ENCODE peak calls at places on chromosomes 11 and 22, in six cellular contexts. M is K562, Y is A549, U is HepG2, Q is GM12878, L is upper lobe of left lung. A is an unnamed sample.

GRCh38 chr11:108135845-108136599 is 14.7 kb downstream of the ACAT1 start:
- ATAC-seq in M (peak), Y (no peak), Q (peak), L (no peak), U (no peak), A (no peak)

GRCh38 chr22:36737776-36738175 is 34.2 kb upstream of the CACNG2 start:
- ATAC-seq in Y (no peak), M (no peak), L (peak), Q (no peak), U (no peak), A (peak)

GRCh38 chr11:120057028-120057330 is 80.9 kb downstream of the TRIM29 start:
- ATAC-seq in Q (no peak), Y (no peak), M (no peak), L (no peak), U (no peak), A (no peak)

GRCh38 chr11:119228535-119229302 is 22.6 kb downstream of the CBL start:
- ATAC-seq in Y (no peak), L (no peak), M (peak), U (no peak), Q (no peak), A (no peak)

GRCh38 chr22:37068859-37069258 is 17.3 kb downstream of the KCTD17 start:
- ATAC-seq in Q (no peak), L (no peak), U (no peak), Y (no peak), M (no peak), A (no peak)

GRCh38 chr22:33006220-33006954 is 51.8 kb downstream of the SYN3 start:
- ATAC-seq in U (peak), Y (no peak), L (no peak), M (no peak), Q (no peak), A (no peak)

GRCh38 chr22:19730662-19731360 is 7.5 kb downstream of the GP1BB start:
- ATAC-seq in Y (peak), Q (peak), M (peak), U (peak), L (peak), A (peak)

GRCh38 chr11:10699072-10699471 is 5.5 kb upstream of the IRAG1 start:
- ATAC-seq in U (no peak), Y (no peak), Q (no peak), L (no peak), M (no peak), A (no peak)

GRCh38 chr11:119339581-119340334 is 925 bp downstream of the C1QTNF5 start:
- ATAC-seq in Q (peak), Y (peak), U (peak), M (peak), L (peak), A (peak)

GRCh38 chr11:9250139-9250582 is 15.0 kb downstream of the DENND5A start:
- ATAC-seq in Y (no peak), L (no peak), Q (peak), M (peak), U (no peak), A (no peak)

GRCh38 chr22:41557401-41558240 is 3.2 kb upstream of the CSDC2 start:
- ATAC-seq in Q (no peak), L (peak), Y (no peak), M (peak), U (peak), A (peak)

GRCh38 chr11:118947999-118948398 is 8.1 kb upstream of the UPK2 start:
- ATAC-seq in U (no peak), Q (no peak), M (no peak), Y (no peak), L (no peak), A (no peak)

GRCh38 chr11:129319751-129320150 is 55.9 kb upstream of the BARX2 start:
- ATAC-seq in Y (no peak), M (no peak), Q (no peak), U (no peak), L (no peak), A (no peak)

GRCh38 chr11:129315781-129316579 is 59.7 kb upstream of the BARX2 start:
- ATAC-seq in L (peak), U (peak), Q (no peak), Y (no peak), M (no peak), A (no peak)

GRCh38 chr11:129319201-129319600 is 56.4 kb upstream of the BARX2 start:
- ATAC-seq in U (no peak), Y (no peak), M (no peak), Q (no peak), L (no peak), A (no peak)

GRCh38 chr11:129316781-129317180 is 58.9 kb upstream of the BARX2 start:
- ATAC-seq in Y (no peak), L (no peak), M (no peak), U (no peak), Q (no peak), A (no peak)

GRCh38 chr11:129317564-129317963 is 58.1 kb upstream of the BARX2 start:
- ATAC-seq in Q (no peak), L (peak), M (no peak), U (no peak), Y (no peak), A (no peak)
- H3K27ac ChIP-seq in Q (no peak), L (peak), M (no peak), U (no peak), Y (no peak), A (no peak)

GRCh38 chr11:111871693-111872161 is 346 bp upstream of the ALG9 start:
- ATAC-seq in U (no peak), L (no peak), Y (no peak), M (peak), Q (no peak), A (no peak)

GRCh38 chr11:111870113-111870512 is 1.3 kb downstream of the ALG9 start:
- ATAC-seq in M (no peak), L (no peak), Y (no peak), U (no peak), Q (no peak), A (no peak)

GRCh38 chr11:111870522-111870886 is 877 bp downstream of the ALG9 start:
- ATAC-seq in Q (peak), U (no peak), Y (no peak), M (peak), L (no peak), A (no peak)

DNA sequence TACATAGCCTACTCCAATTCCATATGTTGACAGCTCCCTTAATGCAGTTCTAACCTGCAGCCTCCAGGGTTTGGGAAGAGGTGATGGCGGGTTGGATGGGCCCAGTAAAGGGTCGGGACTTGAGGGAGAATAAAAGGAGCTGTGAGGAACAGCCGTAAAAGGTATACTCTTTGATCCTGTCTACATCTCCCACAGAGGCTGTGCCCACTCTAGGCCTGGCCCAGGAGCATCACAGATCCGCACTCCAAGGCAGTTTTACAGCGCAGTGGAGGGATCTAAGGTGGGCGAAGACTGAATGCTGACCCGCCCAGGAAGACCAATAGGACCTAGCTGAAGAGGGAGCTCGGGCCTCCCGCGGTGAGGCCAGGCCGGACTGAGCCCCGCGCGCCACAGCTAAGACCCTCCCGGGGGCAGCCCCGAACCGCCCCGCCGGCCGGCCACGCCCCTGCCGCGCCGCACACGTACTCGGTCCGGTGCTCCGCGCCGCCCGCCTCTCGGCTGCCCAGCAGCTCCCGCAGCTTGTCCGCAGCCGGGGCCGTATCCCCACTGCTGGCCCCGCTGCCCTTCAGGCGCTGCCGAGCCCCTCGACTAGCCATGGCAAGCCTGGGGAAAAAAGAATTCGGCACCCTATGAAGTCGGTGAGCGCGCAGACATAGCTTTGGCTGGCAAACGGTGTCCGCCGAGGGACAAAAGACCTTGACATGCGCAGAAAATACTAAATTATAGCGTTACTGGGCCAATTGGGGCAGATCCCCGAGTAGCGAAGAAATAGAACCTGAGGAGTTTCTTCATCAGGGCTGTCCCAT is at the start of gene ALG9:
- ATAC-seq in Y (peak), L (peak), U (peak), Q (peak), M (peak), A (peak)
- TF ChIP-seq EP300 in Y (no peak), L (peak), U (no peak), Q (no peak), M (peak), A (no peak)

DNA sequence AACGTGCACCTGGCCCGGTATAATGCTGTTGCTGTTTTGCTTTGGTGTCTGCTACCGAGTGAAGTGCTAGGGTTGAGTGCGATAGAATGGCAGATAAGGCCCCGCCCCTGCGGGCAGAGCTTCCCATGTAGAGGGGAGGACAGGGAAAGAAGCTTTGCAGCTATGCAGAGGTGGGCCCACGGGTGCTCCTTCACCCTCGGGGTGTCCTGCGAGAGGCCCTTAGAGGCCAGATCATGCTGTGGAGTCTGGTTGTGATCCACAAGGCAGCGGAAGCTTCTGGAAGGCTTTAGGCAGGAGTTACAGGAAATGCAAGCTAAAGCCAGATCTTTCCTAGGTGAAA is 3.2 kb downstream of the LRP5 start:
- ATAC-seq in L (no peak), M (peak), Q (no peak), U (no peak), Y (no peak), A (no peak)
- H3K27ac ChIP-seq in L (peak), M (peak), Q (no peak), U (peak), Y (peak), A (peak)

GRCh38 chr11:34165786-34166557 is 60.5 kb downstream of the NAT10 start:
- ATAC-seq in Y (no peak), L (no peak), U (no peak), Q (no peak), M (peak), A (no peak)
- TF ChIP-seq EP300 in Y (no peak), L (no peak), U (no peak), Q (no peak), M (no peak), A (no peak)

GRCh38 chr11:131185915-131186314 is 184.5 kb upstream of the NTM start:
- ATAC-seq in L (no peak), Y (no peak), M (no peak), U (no peak), Q (no peak), A (no peak)

GRCh38 chr11:131192628-131193027 is 177.8 kb upstream of the NTM start:
- ATAC-seq in M (no peak), L (no peak), Q (no peak), Y (no peak), U (no peak), A (no peak)

GRCh38 chr11:131186629-131187075 is 183.8 kb upstream of the NTM start:
- ATAC-seq in Y (no peak), Q (peak), U (peak), M (no peak), L (no peak), A (no peak)

GRCh38 chr11:131193101-131193501 is 177.3 kb upstream of the NTM start:
- ATAC-seq in Q (no peak), L (no peak), Y (no peak), M (no peak), U (no peak), A (no peak)

GRCh38 chr11:131190446-131190845 is 180.0 kb upstream of the NTM start:
- ATAC-seq in L (no peak), Q (no peak), Y (no peak), M (no peak), U (no peak), A (no peak)
- H3K27ac ChIP-seq in L (no peak), Q (no peak), Y (no peak), M (no peak), U (no peak), A (no peak)

GRCh38 chr11:73034330-73034729 is 107.8 kb downstream of the FCHSD2 start:
- ATAC-seq in L (no peak), M (no peak), U (no peak), Q (no peak), Y (no peak), A (no peak)

GRCh38 chr11:73034777-73035176 is 107.3 kb downstream of the FCHSD2 start:
- ATAC-seq in Y (no peak), M (peak), L (no peak), U (no peak), Q (no peak), A (no peak)

DNA sequence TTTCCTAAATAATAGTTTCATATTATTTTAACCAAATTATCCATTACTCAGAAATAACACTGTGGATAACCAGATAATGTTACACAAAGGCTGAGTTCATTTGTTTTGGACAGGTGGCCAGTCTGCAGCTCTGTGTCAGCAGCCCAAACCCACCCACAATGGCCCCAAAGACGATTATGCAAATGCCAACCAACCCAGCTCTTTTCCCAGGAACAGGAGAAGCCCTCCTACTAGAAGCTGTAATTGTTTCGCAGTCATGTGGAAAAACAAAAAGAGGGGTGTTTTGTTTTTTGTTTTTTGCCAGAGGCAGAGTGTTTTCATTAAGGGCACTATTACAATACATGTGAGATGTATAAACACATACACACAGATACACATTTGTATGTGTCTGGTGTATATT is 102.1 kb downstream of the FCHSD2 start:
- ATAC-seq in M (no peak), Y (no peak), L (no peak), U (no peak), Q (no peak), A (no peak)
- TF ChIP-seq EP300 in M (no peak), Y (no peak), L (no peak), U (no peak), Q (no peak), A (no peak)

DNA sequence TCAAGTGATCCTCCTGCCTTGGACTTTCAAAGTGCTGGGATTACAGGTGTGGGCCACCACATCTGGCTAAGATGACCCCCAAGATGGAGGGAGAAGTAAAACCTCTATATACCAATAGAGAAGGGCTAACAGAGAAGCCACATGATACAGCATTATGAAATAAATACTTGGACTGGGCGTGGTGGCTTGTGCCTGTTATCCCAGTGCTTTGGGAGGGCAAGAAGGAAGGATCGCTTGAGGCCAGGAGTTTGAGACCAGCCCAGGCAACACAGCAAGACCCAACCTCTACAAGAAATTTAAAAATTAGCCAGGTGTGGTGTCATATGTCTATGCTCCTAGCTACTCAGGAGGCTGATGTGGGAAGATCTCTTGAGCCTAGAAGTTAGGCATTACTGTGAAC is 61.7 kb downstream of the RAB30 start:
- ATAC-seq in U (no peak), M (no peak), Y (no peak), L (no peak), Q (no peak), A (no peak)
- H3K27ac ChIP-seq in U (no peak), M (no peak), Y (no peak), L (no peak), Q (no peak), A (no peak)

DNA sequence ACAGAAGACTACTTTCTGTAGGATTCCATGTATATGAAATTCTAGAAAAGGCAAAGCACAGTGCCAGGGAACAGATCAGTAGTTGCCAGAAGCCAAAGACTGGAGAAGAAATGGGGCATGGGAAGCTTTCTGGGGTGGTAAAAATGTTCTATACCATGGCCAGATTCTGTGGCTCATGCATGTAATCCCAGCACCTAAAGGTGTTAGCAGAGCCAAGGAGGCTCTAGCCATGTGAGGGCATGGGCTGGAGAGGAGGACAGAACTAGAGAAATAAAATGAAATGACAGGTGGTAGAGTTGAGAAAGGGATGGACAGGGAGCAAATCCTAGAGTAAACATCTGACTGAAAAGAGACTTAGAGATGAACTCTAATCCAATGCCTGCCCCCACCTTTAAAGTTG is 26.9 kb upstream of the HMGXB4 start:
- ATAC-seq in Q (peak), M (peak), U (peak), L (no peak), Y (no peak), A (no peak)
- TF ChIP-seq EP300 in Q (no peak), M (no peak), U (no peak), L (no peak), Y (no peak), A (no peak)

GRCh38 chr22:45978275-45978713 is 1.3 kb upstream of the WNT7B start:
- ATAC-seq in M (no peak), U (no peak), Q (no peak), Y (no peak), L (no peak), A (no peak)
- H3K27ac ChIP-seq in M (no peak), U (no peak), Q (no peak), Y (peak), L (no peak), A (no peak)